ENCODE peak calls at places on chromosomes 16 and 17, in four cellular contexts. One of them, this sample, is unnamed.

GRCh38 chr17:17690156-17690737 is 9.0 kb downstream of the RAI1 start:
- DNase-seq in A549: no peak
- DNase-seq in substantia nigra: no peak
- DNase-seq in adrenal gland: peak; percentile 65
- DNase-seq in this sample: no peak

GRCh38 chr16:5314377-5314776 is 216.8 kb upstream of the EEF2KMT start:
- DNase-seq in A549: no peak
- DNase-seq in substantia nigra: no peak
- DNase-seq in adrenal gland: no peak
- DNase-seq in this sample: no peak

GRCh38 chr17:74159226-74159840 is 44.1 kb upstream of the RPL38 start:
- DNase-seq in A549: no peak
- DNase-seq in substantia nigra: no peak
- DNase-seq in adrenal gland: no peak
- DNase-seq in this sample: no peak

GRCh38 chr17:1008008-1008761 is 11.3 kb downstream of the TIMM22 start:
- DNase-seq in substantia nigra: no peak
- DNase-seq in A549: no peak
- DNase-seq in adrenal gland: no peak
- DNase-seq in this sample: no peak

GRCh38 chr16:53053967-53054669 is 673 bp upstream of the CHD9 start:
- DNase-seq in substantia nigra: peak; percentile 37
- DNase-seq in A549: no peak
- DNase-seq in adrenal gland: peak; percentile 63
- DNase-seq in this sample: no peak

GRCh38 chr16:23379707-23380106 is 73.3 kb downstream of the COG7 start:
- DNase-seq in adrenal gland: no peak
- DNase-seq in substantia nigra: no peak
- DNase-seq in A549: no peak
- DNase-seq in this sample: no peak

GRCh38 chr16:49651980-49652379 is 203.9 kb downstream of the ZNF423 start:
- DNase-seq in A549: no peak
- DNase-seq in adrenal gland: no peak
- DNase-seq in substantia nigra: no peak
- DNase-seq in this sample: no peak

GRCh38 chr17:48626470-48627241 is 498 bp upstream of the HOXB9 start:
- DNase-seq in A549: peak; percentile 86
- DNase-seq in adrenal gland: no peak
- DNase-seq in substantia nigra: no peak
- DNase-seq in this sample: no peak

GRCh38 chr16:88665148-88665547 is 2.3 kb upstream of the MVD start:
- DNase-seq in adrenal gland: no peak
- DNase-seq in substantia nigra: no peak
- DNase-seq in A549: no peak
- DNase-seq in this sample: no peak

GRCh38 chr17:69470702-69471101 is 56.2 kb downstream of the MAP2K6 start:
- DNase-seq in substantia nigra: no peak
- DNase-seq in A549: no peak
- DNase-seq in adrenal gland: no peak
- DNase-seq in this sample: no peak

GRCh38 chr16:2156025-2156848 is 655 bp downstream of the TRAF7 start:
- DNase-seq in A549: no peak
- DNase-seq in substantia nigra: no peak
- DNase-seq in adrenal gland: no peak
- DNase-seq in this sample: no peak

GRCh38 chr17:73156166-73156840 is 8.5 kb upstream of the SSTR2 start:
- DNase-seq in A549: peak; percentile 88
- DNase-seq in substantia nigra: peak; percentile 57
- DNase-seq in adrenal gland: peak; percentile 81
- DNase-seq in this sample: no peak

GRCh38 chr17:74442670-74443515 is 11.0 kb downstream of the GPRC5C start:
- DNase-seq in substantia nigra: peak; percentile 69
- DNase-seq in adrenal gland: peak; percentile 96
- DNase-seq in A549: no peak
- DNase-seq in this sample: peak; percentile 95

GRCh38 chr17:60628252-60628889 is 28.4 kb downstream of the PPM1D start:
- DNase-seq in A549: no peak
- DNase-seq in substantia nigra: no peak
- DNase-seq in adrenal gland: no peak
- DNase-seq in this sample: no peak

GRCh38 chr17:60627113-60627512 is 27.1 kb downstream of the PPM1D start:
- DNase-seq in substantia nigra: no peak
- DNase-seq in adrenal gland: no peak
- DNase-seq in A549: no peak
- DNase-seq in this sample: no peak

GRCh38 chr17:60629120-60629519 is 29.1 kb downstream of the PPM1D start:
- DNase-seq in adrenal gland: no peak
- DNase-seq in A549: no peak
- DNase-seq in substantia nigra: no peak
- DNase-seq in this sample: no peak

GRCh38 chr17:60631119-60631518 is 31.1 kb downstream of the PPM1D start:
- DNase-seq in adrenal gland: no peak
- DNase-seq in A549: no peak
- DNase-seq in substantia nigra: no peak
- DNase-seq in this sample: no peak

GRCh38 chr17:60630352-60630751 is 30.4 kb downstream of the PPM1D start:
- DNase-seq in adrenal gland: no peak
- DNase-seq in A549: no peak
- DNase-seq in substantia nigra: peak; percentile 10
- DNase-seq in this sample: no peak
- H3K27ac ChIP-seq in adrenal gland: peak overlapping the region; percentile 47
- H3K27ac ChIP-seq in A549: no peak overlapping the region
- H3K27ac ChIP-seq in substantia nigra: peak overlapping the region; percentile 19
- H3K27ac ChIP-seq in this sample: peak overlapping the region; percentile 6

GRCh38 chr16:72847187-72848044 is 200.5 kb downstream of the ZFHX3 start:
- DNase-seq in A549: peak; percentile 63
- DNase-seq in substantia nigra: no peak
- DNase-seq in adrenal gland: no peak
- DNase-seq in this sample: no peak
- H3K27ac ChIP-seq in A549: peak overlapping the region; percentile 100
- H3K27ac ChIP-seq in substantia nigra: no peak overlapping the region
- H3K27ac ChIP-seq in adrenal gland: peak overlapping the region; percentile 94
- H3K27ac ChIP-seq in this sample: no peak overlapping the region

GRCh38 chr16:84689126-84689525 is 10.7 kb upstream of the USP10 start:
- DNase-seq in A549: no peak
- DNase-seq in adrenal gland: no peak
- DNase-seq in substantia nigra: no peak
- DNase-seq in this sample: no peak

GRCh38 chr16:84690088-84690819 is 9.5 kb upstream of the USP10 start:
- DNase-seq in adrenal gland: no peak
- DNase-seq in substantia nigra: no peak
- DNase-seq in A549: no peak
- DNase-seq in this sample: no peak

GRCh38 chr16:84686702-84687298 is 13.0 kb upstream of the USP10 start:
- DNase-seq in adrenal gland: no peak
- DNase-seq in A549: no peak
- DNase-seq in substantia nigra: no peak
- DNase-seq in this sample: no peak

GRCh38 chr16:84685210-84685609 is 14.6 kb upstream of the USP10 start:
- DNase-seq in A549: no peak
- DNase-seq in substantia nigra: no peak
- DNase-seq in adrenal gland: no peak
- DNase-seq in this sample: no peak

GRCh38 chr16:84687715-84688114 is 12.1 kb upstream of the USP10 start:
- DNase-seq in substantia nigra: no peak
- DNase-seq in adrenal gland: no peak
- DNase-seq in A549: no peak
- DNase-seq in this sample: no peak
- H3K27ac ChIP-seq in substantia nigra: no peak overlapping the region
- H3K27ac ChIP-seq in adrenal gland: no peak overlapping the region
- H3K27ac ChIP-seq in A549: no peak overlapping the region
- H3K27ac ChIP-seq in this sample: no peak overlapping the region

GRCh38 chr17:31512796-31513195 is 121.3 kb downstream of the RAB11FIP4 start:
- DNase-seq in substantia nigra: no peak
- DNase-seq in A549: no peak
- DNase-seq in adrenal gland: no peak
- DNase-seq in this sample: no peak

GRCh38 chr17:31511176-31511540 is 119.7 kb downstream of the RAB11FIP4 start:
- DNase-seq in substantia nigra: peak; percentile 20
- DNase-seq in A549: no peak
- DNase-seq in adrenal gland: no peak
- DNase-seq in this sample: no peak

GRCh38 chr17:31513731-31514427 is 122.4 kb downstream of the RAB11FIP4 start:
- DNase-seq in substantia nigra: no peak
- DNase-seq in A549: no peak
- DNase-seq in adrenal gland: no peak
- DNase-seq in this sample: no peak

GRCh38 chr17:31511583-31511982 is 120.1 kb downstream of the RAB11FIP4 start:
- DNase-seq in A549: no peak
- DNase-seq in adrenal gland: no peak
- DNase-seq in substantia nigra: peak; percentile 57
- DNase-seq in this sample: no peak

DNA sequence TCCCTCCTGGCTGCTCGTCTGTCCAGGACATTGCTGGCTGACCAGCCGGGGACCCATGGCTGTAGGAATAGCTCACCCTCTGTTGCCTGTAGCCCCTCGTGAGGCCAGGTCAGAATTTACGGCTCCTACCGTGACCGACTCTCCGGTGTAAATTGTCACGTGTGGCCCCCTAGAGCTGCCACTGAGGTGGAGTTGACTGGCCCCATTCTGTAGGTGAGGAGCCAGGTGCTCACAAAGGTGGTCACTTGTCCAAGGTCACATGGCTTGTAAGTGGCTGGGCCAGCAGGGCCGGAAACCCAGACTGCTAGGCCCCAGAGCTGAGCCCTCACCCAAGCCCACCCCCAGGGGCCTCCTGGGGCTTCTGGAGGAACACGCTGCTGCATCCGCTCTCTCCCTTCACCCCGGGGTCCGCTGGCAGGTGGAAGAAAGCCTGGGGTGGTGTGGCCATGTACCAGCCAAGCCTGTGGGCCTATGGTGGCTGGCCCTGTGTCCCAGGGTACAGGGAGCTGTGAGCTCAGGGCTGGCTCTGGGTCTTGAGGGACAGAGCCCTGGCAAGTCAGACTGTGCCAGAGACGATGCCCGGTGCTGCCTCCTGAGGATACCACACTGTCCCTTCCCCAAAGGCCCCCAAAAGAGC is 120.7 kb downstream of the RAB11FIP4 start:
- DNase-seq in substantia nigra: no peak
- DNase-seq in A549: no peak
- DNase-seq in adrenal gland: no peak
- DNase-seq in this sample: no peak
- H3K27ac ChIP-seq in substantia nigra: peak overlapping the region; percentile 24
- H3K27ac ChIP-seq in A549: no peak overlapping the region
- H3K27ac ChIP-seq in adrenal gland: no peak overlapping the region
- H3K27ac ChIP-seq in this sample: no peak overlapping the region

DNA sequence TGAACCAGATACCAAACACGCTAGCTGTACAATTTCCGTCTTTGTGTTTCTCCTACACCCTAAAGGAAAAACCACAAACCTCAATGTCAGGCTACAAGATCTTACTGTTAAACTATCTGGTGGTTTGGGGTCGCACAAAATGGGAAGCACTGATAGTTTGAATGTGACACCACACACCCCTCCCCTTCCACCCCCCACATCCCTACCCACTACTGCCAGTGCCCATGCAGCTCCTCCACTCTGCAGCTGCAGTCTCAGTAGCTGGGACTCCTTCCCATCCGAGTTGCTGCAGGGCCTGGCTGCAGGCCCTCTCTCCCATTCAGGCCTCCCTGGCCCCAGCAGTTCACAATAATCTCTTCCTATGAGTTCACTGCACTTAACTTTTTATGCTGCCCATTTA is 18.4 kb downstream of the TRAP1 start:
- DNase-seq in substantia nigra: no peak
- DNase-seq in A549: no peak
- DNase-seq in adrenal gland: no peak
- DNase-seq in this sample: no peak
- H3K27ac ChIP-seq in substantia nigra: no peak overlapping the region
- H3K27ac ChIP-seq in A549: no peak overlapping the region
- H3K27ac ChIP-seq in adrenal gland: no peak overlapping the region
- H3K27ac ChIP-seq in this sample: no peak overlapping the region

This sample was measured in breast epithelium.